ENCODE peak calls at places on chromosomes 13 and 19, in four cellular contexts. C, F, L and N are unnamed samples.

GRCh38 chr19:19615086-19615485 is 3.4 kb downstream of the PBX4 start:
- DNase-seq in C (peak), F (peak), L (no peak), N (no peak)

GRCh38 chr19:7421941-7422744 is 66.7 kb downstream of the PEX11G start:
- DNase-seq in C (no peak), F (peak), L (no peak), N (no peak)

GRCh38 chr13:51785592-51786424 is 18.2 kb downstream of the DHRS12 start:
- DNase-seq in C (no peak), F (no peak), L (peak), N (peak)

GRCh38 chr13:21032656-21033055 is 28.7 kb downstream of the LATS2 start:
- DNase-seq in C (no peak), F (no peak), L (no peak), N (no peak)

GRCh38 chr19:35775298-35776101 is at the start of gene ARHGAP33:
- DNase-seq in C (peak), F (peak), L (peak), N (peak)

GRCh38 chr19:47749326-47749725 is 4.0 kb downstream of the NOP53 start:
- DNase-seq in C (no peak), F (no peak), L (no peak), N (no peak)

GRCh38 chr13:65584126-65584525 is 1646.0 kb downstream of the PCDH9 start:
- DNase-seq in C (no peak), F (no peak), L (no peak), N (no peak)

GRCh38 chr13:110352735-110353134 is 45.7 kb downstream of the COL4A2 start:
- DNase-seq in C (no peak), F (no peak), L (no peak), N (no peak)

GRCh38 chr19:10835089-10835753 is 791 bp downstream of the TMED1 start:
- DNase-seq in C (no peak), F (no peak), L (no peak), N (peak)

GRCh38 chr13:59893261-59893660 is 270.5 kb downstream of the DIAPH3 start:
- DNase-seq in C (no peak), F (no peak), L (no peak), N (peak)

GRCh38 chr13:106373304-106373988 is 162.0 kb downstream of the EFNB2 start:
- DNase-seq in C (no peak), F (no peak), L (peak), N (no peak)

GRCh38 chr13:97430296-97430695 is 3.7 kb upstream of the RAP2A start:
- DNase-seq in C (no peak), F (no peak), L (no peak), N (no peak)

GRCh38 chr13:104011505-104012270 is 945.5 kb upstream of the SLC10A2 start:
- DNase-seq in C (no peak), F (no peak), L (no peak), N (no peak)

GRCh38 chr13:111316161-111316730 is 4.2 kb upstream of the TEX29 start:
- DNase-seq in C (no peak), F (no peak), L (no peak), N (no peak)

GRCh38 chr13:110138009-110138699 is 168.8 kb downstream of the COL4A1 start:
- DNase-seq in C (no peak), F (peak), L (peak), N (peak)

GRCh38 chr19:42150353-42150752 is 18.1 kb upstream of the POU2F2 start:
- DNase-seq in C (no peak), F (no peak), L (no peak), N (no peak)

GRCh38 chr19:16889883-16890460 is 1.2 kb downstream of the F2RL3 start:
- DNase-seq in C (no peak), F (no peak), L (no peak), N (no peak)

GRCh38 chr19:41264581-41265375 is 606 bp downstream of the HNRNPUL1 start:
- DNase-seq in C (peak), F (no peak), L (peak), N (peak)

GRCh38 chr19:38306236-38306635 is 2.2 kb downstream of the C19orf33 start:
- DNase-seq in C (no peak), F (no peak), L (no peak), N (no peak)

GRCh38 chr19:28074773-28075172 is 1138.2 kb downstream of the UQCRFS1 start:
- DNase-seq in C (no peak), F (no peak), L (no peak), N (no peak)

GRCh38 chr19:8367327-8368001 is 3.5 kb downstream of the ANGPTL4 start:
- DNase-seq in C (no peak), F (peak), L (peak), N (peak)

GRCh38 chr13:24671367-24672117 is 8.7 kb upstream of the ATP12A start:
- DNase-seq in C (no peak), F (peak), L (peak), N (peak)

GRCh38 chr19:51468545-51468920 is 9.8 kb upstream of the CEACAM18 start:
- DNase-seq in C (no peak), F (no peak), L (no peak), N (no peak)

GRCh38 chr13:20303636-20304035 is 71.5 kb upstream of the GJB6 start:
- DNase-seq in C (no peak), F (peak), L (no peak), N (no peak)

GRCh38 chr19:29704562-29705558 is 10.2 kb downstream of the C19orf12 start:
- DNase-seq in C (no peak), F (no peak), L (no peak), N (no peak)

GRCh38 chr13:24709186-24709913 is 29.1 kb downstream of the ATP12A start:
- DNase-seq in C (peak), F (no peak), L (no peak), N (peak)

GRCh38 chr13:87661471-87661870 is 9.7 kb upstream of the SLITRK5 start:
- DNase-seq in C (no peak), F (no peak), L (peak), N (no peak)

GRCh38 chr19:16066611-16067104 is 9.6 kb upstream of the TPM4 start:
- DNase-seq in C (no peak), F (peak), L (peak), N (peak)

GRCh38 chr19:10226376-10227214 is 4.5 kb downstream of the S1PR2 start:
- DNase-seq in C (no peak), F (no peak), L (no peak), N (no peak)